ENCODE peak calls at places on chromosomes 7 and 10, in five cellular contexts. H is cardiac muscle cell, I is GM06990, M is AG04450, G is neural progenitor cell. T is an unnamed sample.
A peak's percentile ranks its signal among the peaks of the same experiment; 100 is the strongest.

GRCh38 chr7:149048805-149049204 is 20.5 kb upstream of the PDIA4 start:
- DNase-seq in I (no peak), M (no peak), H (no peak), G (no peak), T (no peak)

GRCh38 chr10:22913474-22914092 is 14.3 kb upstream of the ARMC3 start:
- DNase-seq in I (no peak), G (no peak), H (no peak), M (no peak), T (no peak)

GRCh38 chr10:110962443-110962842 is 43.0 kb downstream of the SHOC2 start:
- DNase-seq in I (no peak), H (no peak), M (no peak), G (no peak), T (no peak)

GRCh38 chr7:14894826-14895225 is 7.7 kb downstream of the DGKB start:
- DNase-seq in G (no peak), I (no peak), H (no peak), M (no peak), T (no peak)

GRCh38 chr7:122577449-122578003 is 121.4 kb downstream of the RNF133 start:
- DNase-seq in M (no peak), I (no peak), G (no peak), H (no peak), T (peak; percentile 81)

GRCh38 chr10:18501198-18501597 is 150.2 kb downstream of the NSUN6 start:
- DNase-seq in M (no peak), H (no peak), I (peak; percentile 15), G (no peak), T (no peak)

GRCh38 chr7:40972426-40972825 is 730.5 kb downstream of the INHBA start:
- DNase-seq in G (no peak), M (no peak), I (no peak), H (no peak), T (no peak)

GRCh38 chr10:25912796-25913195 is 21.2 kb upstream of the MYO3A start:
- DNase-seq in H (no peak), I (no peak), M (no peak), G (peak; percentile 39), T (no peak)

GRCh38 chr10:12566161-12567115 is 217.1 kb downstream of the CAMK1D start:
- DNase-seq in H (peak; percentile 3), I (no peak), G (no peak), M (no peak), T (no peak)

GRCh38 chr7:107450970-107451369 is 18.9 kb upstream of the GPR22 start:
- DNase-seq in I (no peak), G (no peak), H (no peak), M (no peak), T (no peak)

GRCh38 chr7:96067321-96067720 is 254.6 kb downstream of the SLC25A13 start:
- DNase-seq in I (no peak), G (no peak), M (no peak), H (no peak), T (no peak)

GRCh38 chr10:43461950-43462349 is 25.0 kb downstream of the ZNF487 start:
- DNase-seq in I (no peak), M (peak; percentile 66), H (peak; percentile 90), G (peak; percentile 86), T (peak; percentile 60)

GRCh38 chr7:44229546-44230105 is 28.8 kb downstream of the YKT6 start:
- DNase-seq in I (no peak), H (no peak), M (no peak), G (no peak), T (no peak)

GRCh38 chr7:117774943-117775342 is 98.3 kb downstream of the CTTNBP2 start:
- DNase-seq in H (no peak), M (no peak), G (no peak), I (no peak), T (no peak)

DNA sequence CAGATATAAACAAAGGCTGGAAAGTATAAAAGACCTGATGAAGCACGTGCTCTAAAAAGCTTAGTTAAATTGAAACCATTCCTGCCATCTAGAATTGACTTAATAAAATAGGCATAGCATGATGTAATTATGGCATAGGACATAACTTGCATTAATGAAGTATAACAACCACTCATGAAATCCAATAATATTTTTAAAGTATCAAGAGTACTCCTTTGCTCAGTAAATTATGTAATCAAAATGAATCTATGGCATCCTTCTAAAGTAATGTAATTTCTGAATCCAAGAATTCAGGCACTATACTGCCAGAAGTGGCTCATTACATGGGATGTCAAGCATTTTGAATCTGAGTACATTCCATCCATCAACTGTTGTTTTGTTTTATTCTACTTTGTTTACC is 548.5 kb upstream of the NRP1 start:
- DNase-seq in G (no peak), H (no peak), M (no peak), I (no peak), T (no peak)
- TF ChIP-seq CTCF in G (no peak), H (no peak), M (no peak), I (no peak), T (no peak)

GRCh38 chr7:56051053-56051338 is 248 bp downstream of the PSPH start:
- DNase-seq in I (no peak), G (no peak), H (no peak), M (no peak), T (no peak)

GRCh38 chr7:56053993-56054392 is 2.4 kb downstream of the CCT6A start:
- DNase-seq in M (no peak), H (no peak), G (no peak), I (no peak), T (no peak)

GRCh38 chr7:56051339-56052191 is at the start of the genes CCT6A and PSPH:
- DNase-seq in G (peak; percentile 98), H (peak; percentile 99), M (peak; percentile 97), I (peak; percentile 98), T (peak; percentile 95)

GRCh38 chr7:56048245-56048644 is 3.0 kb downstream of the PSPH start:
- DNase-seq in M (no peak), G (no peak), H (no peak), I (no peak), T (no peak)

GRCh38 chr7:56053379-56053778 is 1.8 kb downstream of the CCT6A start:
- DNase-seq in I (no peak), M (no peak), H (no peak), G (no peak), T (no peak)
- H3K4me3 ChIP-seq in I (peak overlapping the region; percentile 98), M (no peak overlapping the region), H (no peak overlapping the region), G (peak overlapping the region; percentile 76), T (peak overlapping the region; percentile 98)

DNA sequence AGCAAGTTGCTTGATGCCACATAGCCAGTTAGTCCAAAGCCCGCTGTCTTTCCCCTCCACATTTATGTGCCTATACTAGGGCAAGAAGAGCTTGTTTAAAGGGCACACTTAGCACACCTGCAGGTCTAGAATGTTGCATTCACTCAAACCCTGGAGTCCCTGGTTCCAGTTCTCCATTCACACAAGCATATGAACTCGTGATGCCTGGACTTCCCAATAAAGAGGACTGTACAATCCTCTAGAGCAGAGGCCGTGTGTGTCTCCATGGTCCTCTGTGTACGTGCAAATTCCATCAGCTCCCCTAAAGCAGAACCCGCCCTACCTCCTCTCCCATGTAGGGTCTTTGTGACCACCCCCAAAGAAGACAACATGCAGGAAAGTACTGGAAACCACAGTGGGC is 3.0 kb upstream of the SH3PXD2A start:
- DNase-seq in I (no peak), H (no peak), G (no peak), M (no peak), T (no peak)
- TF ChIP-seq CTCF in I (no peak), H (no peak), G (no peak), M (no peak), T (no peak)

GRCh38 chr10:132838346-132838970 is 52.5 kb upstream of the NKX6-2 start:
- DNase-seq in I (no peak), M (no peak), G (no peak), H (no peak), T (no peak)

GRCh38 chr10:132837905-132838304 is 52.0 kb upstream of the NKX6-2 start:
- DNase-seq in H (no peak), I (no peak), G (no peak), M (no peak), T (no peak)

GRCh38 chr10:132836248-132836831 is 50.4 kb upstream of the NKX6-2 start:
- DNase-seq in M (no peak), I (no peak), G (no peak), H (no peak), T (no peak)

GRCh38 chr10:132835848-132836233 is 49.9 kb upstream of the NKX6-2 start:
- DNase-seq in H (no peak), I (no peak), G (no peak), M (no peak), T (no peak)

GRCh38 chr10:132836832-132837540 is 51.0 kb upstream of the NKX6-2 start:
- DNase-seq in H (peak; percentile 40), M (no peak), I (no peak), G (peak; percentile 80), T (no peak)
- H3K4me3 ChIP-seq in H (no peak overlapping the region), M (no peak overlapping the region), I (no peak overlapping the region), G (no peak overlapping the region), T (no peak overlapping the region)

GRCh38 chr7:77425151-77426051 is 9.3 kb upstream of the GSAP start:
- DNase-seq in H (peak; percentile 54), G (peak; percentile 77), I (no peak), M (peak; percentile 48), T (no peak)
- TF ChIP-seq CTCF in H (no peak), G (no peak), I (no peak), M (no peak), T (no peak)

T was measured in LNCaP clone FGC.